ENCODE peak calls at places on chromosomes 1 and 21, in seven cellular contexts. E, A, B, D, I, L and Y are unnamed samples.

GRCh38 chr1:12276225-12276624 is 46.4 kb downstream of the VPS13D start:
- DNase-seq in E (no peak), A (no peak), B (no peak), D (no peak), I (no peak), L (no peak), Y (no peak)

GRCh38 chr1:233090706-233091494 is 140.5 kb downstream of the NTPCR start:
- DNase-seq in E (no peak), A (no peak), B (no peak), D (no peak), I (no peak), L (no peak), Y (no peak)

GRCh38 chr1:212212343-212212742 is 72.9 kb upstream of the PPP2R5A start:
- DNase-seq in E (no peak), A (no peak), B (no peak), D (no peak), I (no peak), L (no peak), Y (no peak)

GRCh38 chr1:97999320-97999719 is 78.5 kb upstream of the DPYD start:
- DNase-seq in E (no peak), A (no peak), B (no peak), D (no peak), I (no peak), L (no peak), Y (no peak)

GRCh38 chr1:966135-966602 is at the start of gene PLEKHN1:
- DNase-seq in E (no peak), A (peak; percentile 80), B (no peak), D (no peak), I (no peak), L (no peak), Y (peak; percentile 78)

GRCh38 chr1:8070381-8070811 is 44.3 kb upstream of the ERRFI1 start:
- DNase-seq in E (no peak), A (no peak), B (no peak), D (no peak), I (no peak), L (no peak), Y (no peak)

GRCh38 chr1:154502742-154503111 is 515 bp upstream of the SHE start:
- DNase-seq in E (no peak), A (no peak), B (peak; percentile 46), D (no peak), I (no peak), L (no peak), Y (no peak)

GRCh38 chr1:193025218-193025617 is 33.9 kb downstream of the UCHL5 start:
- DNase-seq in E (no peak), A (no peak), B (no peak), D (no peak), I (no peak), L (no peak), Y (no peak)

GRCh38 chr1:23643668-23644554 is 47.7 kb upstream of the RPL11 start:
- DNase-seq in E (no peak), A (no peak), B (no peak), D (no peak), I (no peak), L (no peak), Y (no peak)

GRCh38 chr1:41100170-41100569 is 78.6 kb upstream of the SLFNL1 start:
- DNase-seq in E (no peak), A (no peak), B (no peak), D (no peak), I (no peak), L (no peak), Y (no peak)

GRCh38 chr1:71861022-71861421 is 421.3 kb downstream of the NEGR1 start:
- DNase-seq in E (no peak), A (no peak), B (no peak), D (no peak), I (no peak), L (no peak), Y (no peak)

GRCh38 chr1:240192851-240193250 is 101.2 kb downstream of the FMN2 start:
- DNase-seq in E (no peak), A (no peak), B (no peak), D (no peak), I (no peak), L (no peak), Y (no peak)

GRCh38 chr21:41823166-41823565 is 56.0 kb downstream of the PRDM15 start:
- DNase-seq in E (no peak), A (no peak), B (no peak), D (no peak), I (no peak), L (no peak), Y (no peak)